ENCODE peak calls at places on chromosomes 16 and 17, in seven cellular contexts. G, L, Z, Y, S, X and N are unnamed samples.

GRCh38 chr16:4411684-4412083 is 4.7 kb downstream of the CORO7 start:
- DNase-seq in G (no peak), L (no peak), Z (no peak), Y (no peak), S (no peak), X (no peak), N (no peak)

GRCh38 chr16:70250748-70251650 is 741 bp downstream of the EXOSC6 start:
- DNase-seq in G (peak), L (no peak), Z (peak), Y (peak), S (peak), X (peak), N (peak)

GRCh38 chr16:31083081-31083480 is 5.7 kb downstream of the PRSS53 start:
- DNase-seq in G (peak), L (no peak), Z (no peak), Y (no peak), S (no peak), X (no peak), N (no peak)

GRCh38 chr16:85989863-85990643 is 91.1 kb downstream of the IRF8 start:
- DNase-seq in G (no peak), L (no peak), Z (peak), Y (no peak), S (no peak), X (no peak), N (no peak)

GRCh38 chr16:89863741-89864391 is 9.5 kb upstream of the TCF25 start:
- DNase-seq in G (no peak), L (no peak), Z (no peak), Y (no peak), S (no peak), X (peak), N (no peak)

GRCh38 chr16:65737831-65738230 is 616.0 kb upstream of the CDH11 start:
- DNase-seq in G (peak), L (no peak), Z (no peak), Y (no peak), S (no peak), X (no peak), N (peak)

GRCh38 chr16:53872248-53873221 is 168.6 kb downstream of the FTO start:
- DNase-seq in G (no peak), L (no peak), Z (no peak), Y (no peak), S (no peak), X (no peak), N (no peak)

GRCh38 chr17:64778367-64779290 is 116.5 kb upstream of the SMURF2 start:
- DNase-seq in G (peak), L (no peak), Z (peak), Y (no peak), S (no peak), X (peak), N (peak)

GRCh38 chr17:27546624-27547300 is 84.2 kb upstream of the LGALS9 start:
- DNase-seq in G (no peak), L (no peak), Z (no peak), Y (no peak), S (no peak), X (no peak), N (no peak)

GRCh38 chr16:4373356-4373908 is 1.8 kb downstream of the VASN start:
- DNase-seq in G (no peak), L (no peak), Z (no peak), Y (no peak), S (no peak), X (no peak), N (peak)

GRCh38 chr17:31724619-31725018 is 134.4 kb downstream of the COPRS start:
- DNase-seq in G (no peak), L (no peak), Z (no peak), Y (no peak), S (no peak), X (no peak), N (no peak)

GRCh38 chr17:64777413-64778101 is 115.5 kb upstream of the SMURF2 start:
- DNase-seq in G (no peak), L (no peak), Z (no peak), Y (no peak), S (no peak), X (no peak), N (no peak)

GRCh38 chr16:19329932-19330331 is 44.4 kb downstream of the CLEC19A start:
- DNase-seq in G (no peak), L (no peak), Z (no peak), Y (no peak), S (no peak), X (no peak), N (no peak)

GRCh38 chr17:82670661-82671060 is 22.4 kb upstream of the WDR45B start:
- DNase-seq in G (no peak), L (no peak), Z (peak), Y (no peak), S (no peak), X (no peak), N (no peak)

GRCh38 chr17:77208217-77208808 is 67.5 kb downstream of the SEC14L1 start:
- DNase-seq in G (no peak), L (no peak), Z (peak), Y (no peak), S (peak), X (no peak), N (no peak)

GRCh38 chr17:57924677-57925076 is 30.5 kb downstream of the CUEDC1 start:
- DNase-seq in G (peak), L (no peak), Z (no peak), Y (no peak), S (no peak), X (no peak), N (no peak)

GRCh38 chr17:37025847-37026533 is 77.2 kb downstream of the AATF start:
- DNase-seq in G (no peak), L (peak), Z (no peak), Y (no peak), S (no peak), X (no peak), N (no peak)

GRCh38 chr17:4440690-4441686 is 7.2 kb downstream of the SPNS3 start:
- DNase-seq in G (no peak), L (no peak), Z (no peak), Y (no peak), S (no peak), X (no peak), N (peak)

GRCh38 chr17:51118330-51119195 is 2.1 kb downstream of the SPAG9 start:
- DNase-seq in G (no peak), L (no peak), Z (peak), Y (no peak), S (peak), X (no peak), N (peak)

GRCh38 chr17:72423286-72423589 is 302.4 kb downstream of the SOX9 start:
- DNase-seq in G (no peak), L (no peak), Z (no peak), Y (no peak), S (no peak), X (no peak), N (no peak)
- H3K4me3 ChIP-seq in G (no peak), L (no peak), Z (no peak), Y (no peak), S (no peak), X (no peak), N (peak)

GRCh38 chr16:67148221-67148620 is 2.6 kb downstream of the B3GNT9 start:
- DNase-seq in G (no peak), L (no peak), Z (peak), Y (no peak), S (no peak), X (no peak), N (no peak)

GRCh38 chr16:67148656-67149275 is 2.0 kb downstream of the B3GNT9 start:
- DNase-seq in G (no peak), L (no peak), Z (peak), Y (no peak), S (no peak), X (no peak), N (no peak)

GRCh38 chr16:67150833-67151396 is at the start of gene B3GNT9:
- DNase-seq in G (peak), L (no peak), Z (peak), Y (peak), S (peak), X (no peak), N (peak)

GRCh38 chr16:67150058-67150832 is 553 bp downstream of the B3GNT9 start:
- DNase-seq in G (peak), L (no peak), Z (peak), Y (peak), S (no peak), X (no peak), N (peak)

DNA sequence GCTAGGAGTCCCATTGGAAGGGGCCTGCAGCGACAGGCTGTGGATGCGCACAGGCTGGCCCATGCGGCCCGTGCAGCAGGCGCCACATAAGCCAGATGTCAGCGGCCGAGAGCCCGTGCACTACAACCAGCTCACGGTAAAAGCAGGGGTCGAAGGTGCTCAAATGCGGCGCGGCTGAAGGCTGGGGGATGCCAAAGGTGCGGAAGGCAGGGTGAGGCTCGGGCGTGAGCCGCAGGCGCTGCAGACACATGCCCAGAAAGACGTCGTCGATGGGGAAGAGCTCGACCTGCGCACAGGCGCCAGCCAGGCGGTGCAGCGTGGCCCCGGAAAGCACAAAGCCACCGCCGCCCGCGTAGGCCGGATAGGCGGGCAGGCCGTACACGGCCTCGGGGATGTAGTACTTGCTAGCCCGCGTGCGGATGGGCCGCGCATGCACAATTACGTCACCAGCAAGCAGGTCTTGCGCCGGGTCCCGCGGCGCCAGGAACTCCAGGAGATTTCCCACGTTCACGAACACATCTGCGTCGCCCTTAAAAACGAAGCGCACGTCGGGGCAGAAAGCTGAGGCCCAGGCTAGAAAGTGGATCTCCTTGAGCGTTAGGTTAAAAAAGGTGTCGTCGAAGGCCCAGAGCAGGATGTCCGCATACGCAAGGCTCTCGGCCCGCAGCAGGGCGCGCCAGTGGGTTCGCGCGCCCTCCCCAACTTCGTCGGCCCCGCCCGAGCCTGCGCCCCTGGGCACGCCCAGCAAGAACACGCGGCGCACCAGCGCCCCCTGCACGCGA is 1.3 kb downstream of the B3GNT9 start:
- DNase-seq in G (no peak), L (no peak), Z (peak), Y (no peak), S (no peak), X (no peak), N (peak)
- H3K4me3 ChIP-seq in G (no peak), L (peak), Z (no peak), Y (no peak), S (no peak), X (no peak), N (no peak)

DNA sequence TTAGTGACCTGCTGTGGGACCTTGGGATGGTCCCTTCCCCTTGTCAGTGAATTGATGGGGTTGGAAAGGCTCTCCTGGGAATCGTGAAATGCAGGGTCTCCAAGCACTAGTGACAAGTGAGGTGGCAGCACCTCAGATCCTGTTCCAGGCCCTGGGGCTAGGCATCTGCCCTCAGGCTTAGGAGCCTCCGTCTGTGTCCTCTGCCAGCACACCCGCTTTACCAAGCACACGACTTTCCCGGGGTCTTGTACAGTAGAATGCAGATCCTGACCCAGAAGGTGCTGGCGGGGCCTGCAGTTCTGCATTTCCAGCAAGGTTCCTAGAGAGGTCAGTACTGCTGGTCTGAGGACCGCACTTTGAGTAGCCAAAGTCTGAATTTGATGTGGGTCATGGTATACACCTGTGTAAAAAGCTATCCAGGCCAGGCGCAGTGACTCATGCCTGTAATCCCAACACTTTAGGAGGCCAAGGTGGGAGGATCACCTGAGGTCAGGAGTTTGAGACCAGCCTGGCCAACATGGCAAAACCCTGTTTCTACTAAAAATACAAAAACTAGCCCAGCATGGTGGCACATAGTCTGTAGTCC is 30.9 kb upstream of the RMI2 start:
- DNase-seq in G (no peak), L (no peak), Z (no peak), Y (no peak), S (no peak), X (no peak), N (no peak)
- H3K4me3 ChIP-seq in G (no peak), L (no peak), Z (no peak), Y (no peak), S (no peak), X (no peak), N (no peak)

GRCh38 chr17:13544755-13545154 is 57.0 kb downstream of the HS3ST3A1 start:
- DNase-seq in G (no peak), L (peak), Z (no peak), Y (no peak), S (no peak), X (no peak), N (no peak)
- H3K4me3 ChIP-seq in G (no peak), L (no peak), Z (no peak), Y (no peak), S (no peak), X (no peak), N (no peak)